ENCODE peak calls at places on chromosomes 7 and 10, in four cellular contexts. N is psoas muscle; X is CD8-positive, alpha-beta memory T cell; U is left ventricle myocardium inferior. C is an unnamed sample.

GRCh38 chr7:81256991-81257390 is 338.1 kb upstream of the SEMA3C start:
- DNase-seq in U (no peak), X (no peak), N (no peak), C (no peak)

GRCh38 chr10:21972584-21972983 is 30.9 kb downstream of the DNAJC1 start:
- DNase-seq in U (no peak), N (no peak), X (no peak), C (no peak)

GRCh38 chr7:93910076-93910994 is 4.0 kb downstream of the GNGT1 start:
- DNase-seq in N (peak; percentile 50), X (no peak), U (no peak), C (no peak)

GRCh38 chr7:2013381-2014311 is 219.1 kb downstream of the MAD1L1 start:
- DNase-seq in N (peak; percentile 45), X (no peak), U (peak; percentile 13), C (peak; percentile 53)

GRCh38 chr10:6543431-6544005 is 36.6 kb downstream of the PRKCQ start:
- DNase-seq in N (no peak), U (no peak), X (peak; percentile 31), C (no peak)

GRCh38 chr10:124743188-124744046 is 761 bp downstream of the FAM53B start:
- DNase-seq in X (no peak), N (peak; percentile 74), U (no peak), C (no peak)

GRCh38 chr7:29563590-29564454 is at the start of gene PRR15:
- DNase-seq in U (no peak), X (no peak), N (peak; percentile 52), C (peak; percentile 79)

GRCh38 chr10:84424731-84425165 is 96.4 kb downstream of the CCSER2 start:
- DNase-seq in X (no peak), U (peak; percentile 85), N (peak; percentile 92), C (no peak)

GRCh38 chr7:29325508-29325907 is 130.9 kb downstream of the CHN2 start:
- DNase-seq in U (no peak), X (no peak), N (no peak), C (no peak)

GRCh38 chr7:5237286-5237685 is 45.5 kb upstream of the SLC29A4 start:
- DNase-seq in U (peak; percentile 81), N (peak; percentile 87), X (no peak), C (no peak)

GRCh38 chr10:25820496-25821415 is 113.3 kb upstream of the MYO3A start:
- DNase-seq in N (no peak), U (no peak), X (no peak), C (no peak)

GRCh38 chr7:87414400-87415188 is 60.9 kb downstream of the ABCB4 start:
- DNase-seq in X (no peak), U (no peak), N (no peak), C (no peak)

GRCh38 chr7:75613351-75613750 is 121.2 kb downstream of the SPDYE5 start:
- DNase-seq in N (no peak), X (no peak), U (no peak), C (no peak)
- H3K27ac ChIP-seq in N (no peak overlapping the region), X (no peak overlapping the region), U (peak overlapping the region; percentile 82), C (no peak overlapping the region)

GRCh38 chr10:30185916-30186315 is 126.5 kb upstream of the JCAD start:
- DNase-seq in N (no peak), X (no peak), U (no peak), C (no peak)
- H3K27ac ChIP-seq in N (no peak overlapping the region), X (no peak overlapping the region), U (peak overlapping the region; percentile 91), C (peak overlapping the region; percentile 38)

DNA sequence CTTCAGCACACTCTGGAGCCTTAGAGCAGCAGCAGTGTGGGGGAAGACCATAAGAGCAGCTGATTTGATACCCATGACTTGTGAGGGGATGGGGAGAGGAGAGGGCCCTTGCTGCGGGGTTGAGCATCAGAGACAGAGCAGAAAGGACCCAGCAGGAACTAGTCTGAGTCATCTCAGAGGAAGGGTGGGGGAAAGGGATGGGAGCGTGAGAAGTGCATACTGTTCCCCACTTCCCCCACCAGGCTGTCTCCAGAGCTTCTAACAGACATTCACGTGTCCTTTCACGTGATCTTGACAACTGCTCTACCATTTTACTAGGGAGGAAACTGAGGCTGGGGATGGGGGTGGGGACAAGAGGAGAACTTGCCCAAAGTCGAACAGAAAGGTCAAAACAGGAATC is 38.7 kb downstream of the FAM241B start:
- DNase-seq in U (no peak), N (no peak), X (no peak), C (no peak)
- H3K27ac ChIP-seq in U (no peak overlapping the region), N (no peak overlapping the region), X (no peak overlapping the region), C (no peak overlapping the region)

GRCh38 chr10:33335550-33335799 is 1.0 kb upstream of the NRP1 start:
- DNase-seq in X (no peak), N (no peak), U (peak; percentile 54), C (no peak)
- H3K27ac ChIP-seq in X (no peak overlapping the region), N (peak overlapping the region; percentile 85), U (peak overlapping the region; percentile 99), C (peak overlapping the region; percentile 75)

DNA sequence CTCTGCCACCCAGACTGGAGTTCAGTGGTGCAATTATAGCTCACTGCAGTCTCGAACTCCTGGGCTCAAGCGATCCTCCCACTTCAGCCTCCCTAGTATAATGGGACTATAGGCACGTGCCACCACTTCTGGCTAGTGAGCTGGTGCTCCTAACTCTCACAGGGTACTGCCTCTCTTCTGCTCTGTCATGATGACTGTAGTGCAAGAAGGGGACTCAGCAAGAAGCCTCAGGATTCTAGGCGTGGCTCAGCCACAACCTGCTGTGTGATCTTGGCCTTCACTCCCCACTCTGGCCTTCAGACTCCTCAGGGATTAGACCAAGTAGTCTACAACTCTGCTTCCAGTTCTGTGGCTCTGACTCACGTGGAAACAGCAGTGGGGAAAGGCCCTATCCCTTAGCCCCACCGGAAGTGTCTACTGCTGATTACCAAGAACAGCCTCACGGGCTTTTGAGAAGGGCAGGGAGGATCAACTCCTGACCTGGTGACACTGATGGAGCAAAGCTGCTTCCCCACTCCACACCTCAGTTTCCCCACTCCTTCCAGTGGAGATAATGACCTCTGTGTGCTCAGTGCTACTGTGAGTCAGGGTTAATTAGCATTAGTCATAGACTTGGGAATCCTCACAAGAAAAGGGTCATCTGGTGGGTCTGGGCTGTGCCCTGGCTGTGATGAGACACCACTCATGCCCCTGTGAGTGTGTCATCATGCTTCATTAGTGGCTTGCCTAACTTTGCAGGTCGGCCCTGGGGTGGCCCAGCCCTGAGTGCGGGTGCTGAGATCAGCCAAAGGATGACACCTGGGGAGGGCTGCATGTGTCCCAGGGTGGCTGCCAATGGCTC is 41.1 kb downstream of the ZC3HC1 start:
- DNase-seq in X (no peak), U (no peak), N (peak; percentile 77), C (peak; percentile 88)
- H3K27ac ChIP-seq in X (peak overlapping the region; percentile 27), U (no peak overlapping the region), N (peak overlapping the region; percentile 85), C (peak overlapping the region; percentile 89)

GRCh38 chr10:79048639-79049550 is 19.9 kb upstream of the ZMIZ1 start:
- DNase-seq in X (no peak), N (no peak), U (peak; percentile 9), C (peak; percentile 60)
- H3K27ac ChIP-seq in X (peak overlapping the region; percentile 72), N (no peak overlapping the region), U (peak overlapping the region; percentile 33), C (no peak overlapping the region)

DNA sequence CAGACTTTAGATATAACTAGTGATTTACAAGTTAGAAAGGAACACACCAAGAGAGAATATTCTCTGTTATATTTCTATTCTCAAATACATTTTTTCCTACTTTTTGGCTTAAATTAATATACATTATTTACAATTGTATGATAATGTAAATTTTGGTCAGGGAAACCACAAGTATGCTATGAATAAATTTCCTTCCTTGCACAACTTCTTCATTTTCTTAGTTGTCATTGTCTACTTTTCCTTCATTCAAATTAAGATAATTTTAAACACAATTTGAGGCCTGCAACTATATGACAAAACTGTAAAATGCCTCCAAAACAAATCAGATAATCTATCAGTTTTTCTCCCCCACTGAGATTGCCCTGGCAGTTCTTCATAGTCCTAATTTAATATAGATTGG is 131.3 kb downstream of the CDK14 start:
- DNase-seq in N (no peak), U (no peak), X (no peak), C (no peak)
- H3K27ac ChIP-seq in N (no peak overlapping the region), U (peak overlapping the region; percentile 70), X (no peak overlapping the region), C (peak overlapping the region; percentile 3)

DNA sequence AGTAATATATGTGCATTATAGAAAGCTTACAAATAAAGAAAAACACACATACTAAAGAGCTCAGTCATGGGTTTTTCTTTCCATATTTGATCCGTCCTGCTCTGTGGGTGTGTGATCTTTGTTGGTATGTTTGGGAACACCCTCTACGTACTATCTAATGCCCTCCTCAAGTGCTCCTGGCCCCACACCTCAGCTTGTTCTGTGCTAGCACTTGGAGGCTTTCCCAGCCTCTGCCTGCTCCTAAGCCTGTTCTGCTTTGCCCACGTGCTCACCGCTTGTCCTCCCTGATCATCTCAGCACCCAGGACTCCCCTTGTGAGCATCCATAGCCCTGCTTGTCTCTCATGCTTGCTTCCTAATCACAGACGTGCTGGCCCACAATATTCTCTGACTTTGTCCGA is 198.2 kb upstream of the MKI67 start:
- DNase-seq in N (no peak), X (no peak), U (no peak), C (no peak)
- H3K27ac ChIP-seq in N (no peak overlapping the region), X (no peak overlapping the region), U (no peak overlapping the region), C (no peak overlapping the region)

DNA sequence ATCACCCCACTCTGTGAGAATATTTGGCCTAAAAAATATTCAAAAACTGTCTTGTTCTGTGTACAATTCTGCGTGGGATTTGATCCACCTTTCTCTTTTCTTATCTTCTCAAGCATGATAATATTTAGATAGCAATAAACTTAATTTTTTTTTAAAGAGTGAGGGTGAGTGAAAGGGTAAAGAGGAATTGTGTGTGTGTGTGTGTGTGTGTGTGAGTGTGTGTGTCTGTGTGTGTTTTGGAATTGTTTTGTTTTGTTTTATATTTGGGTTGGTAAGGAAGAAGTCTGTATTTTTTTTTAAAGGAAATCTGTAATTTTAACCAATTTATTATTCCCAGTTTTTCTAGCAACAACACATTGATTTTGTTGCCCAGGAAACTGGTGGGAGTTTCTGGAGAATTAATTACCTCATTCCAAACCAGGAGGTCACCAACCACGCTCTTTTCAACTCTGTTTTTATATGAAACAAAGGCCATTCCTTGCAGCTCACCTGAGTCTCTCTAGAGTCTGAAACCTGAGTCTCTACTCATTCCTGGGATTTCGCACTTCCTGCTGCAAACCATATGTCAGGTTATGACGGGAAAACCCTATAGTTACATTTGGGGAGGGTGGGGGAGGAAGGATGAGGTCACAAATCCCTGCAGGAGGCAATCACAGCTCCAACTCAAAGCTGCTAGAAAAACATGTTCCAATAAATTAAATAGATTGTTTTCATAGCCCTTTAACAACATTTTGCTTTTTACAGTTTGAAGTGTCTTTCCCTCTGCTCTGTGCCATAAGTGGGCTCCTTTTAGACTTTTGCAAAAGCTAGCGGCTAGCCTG is 38.1 kb upstream of the XPNPEP1 start:
- DNase-seq in N (no peak), X (no peak), U (no peak), C (no peak)
- H3K27ac ChIP-seq in N (no peak overlapping the region), X (no peak overlapping the region), U (peak overlapping the region; percentile 33), C (no peak overlapping the region)

C was measured in RWPE2.